ENCODE peak calls at places on chromosomes 7 and 10, in five cellular contexts. One of them, this sample, is unnamed.
A peak's percentile ranks its signal among the peaks of the same experiment; 100 is the strongest.

GRCh38 chr10:22618081-22618785 is 96.1 kb downstream of the PIP4K2A start:
- DNase-seq in keratinocyte: no peak
- DNase-seq in stimulated activated effector memory CD8-positive, alpha-beta T cell treated with anti-CD3 and anti-CD28 coated beads, Interleukin-12 subunit alpha, Interleukin-12 subunit beta, amount 100 ng/mL, for 72 hours: no peak
- DNase-seq in brain pericyte: no peak
- DNase-seq in stimulated activated CD8-positive, alpha-beta memory T cell treated with anti-CD3 and anti-CD28 coated beads, Interleukin-15, amount 100 ng/mL, for 24 hours: no peak
- DNase-seq in this sample: no peak

GRCh38 chr7:24727165-24728120 is 29.8 kb downstream of the GSDME start:
- DNase-seq in keratinocyte: no peak
- DNase-seq in brain pericyte: no peak
- DNase-seq in stimulated activated CD8-positive, alpha-beta memory T cell treated with anti-CD3 and anti-CD28 coated beads, Interleukin-15, amount 100 ng/mL, for 24 hours: no peak
- DNase-seq in stimulated activated effector memory CD8-positive, alpha-beta T cell treated with anti-CD3 and anti-CD28 coated beads, Interleukin-12 subunit alpha, Interleukin-12 subunit beta, amount 100 ng/mL, for 72 hours: no peak
- DNase-seq in this sample: no peak

GRCh38 chr10:24214762-24215161 is 5.8 kb downstream of the KIAA1217 start:
- DNase-seq in keratinocyte: no peak
- DNase-seq in stimulated activated effector memory CD8-positive, alpha-beta T cell treated with anti-CD3 and anti-CD28 coated beads, Interleukin-12 subunit alpha, Interleukin-12 subunit beta, amount 100 ng/mL, for 72 hours: no peak
- DNase-seq in brain pericyte: no peak
- DNase-seq in stimulated activated CD8-positive, alpha-beta memory T cell treated with anti-CD3 and anti-CD28 coated beads, Interleukin-15, amount 100 ng/mL, for 24 hours: no peak
- DNase-seq in this sample: peak; percentile 28

GRCh38 chr10:101840102-101840684 is 3.4 kb downstream of the KCNIP2 start:
- DNase-seq in keratinocyte: no peak
- DNase-seq in stimulated activated CD8-positive, alpha-beta memory T cell treated with anti-CD3 and anti-CD28 coated beads, Interleukin-15, amount 100 ng/mL, for 24 hours: no peak
- DNase-seq in stimulated activated effector memory CD8-positive, alpha-beta T cell treated with anti-CD3 and anti-CD28 coated beads, Interleukin-12 subunit alpha, Interleukin-12 subunit beta, amount 100 ng/mL, for 72 hours: no peak
- DNase-seq in brain pericyte: no peak
- DNase-seq in this sample: no peak

GRCh38 chr7:11709240-11709639 is 122.8 kb downstream of the THSD7A start:
- DNase-seq in keratinocyte: no peak
- DNase-seq in stimulated activated effector memory CD8-positive, alpha-beta T cell treated with anti-CD3 and anti-CD28 coated beads, Interleukin-12 subunit alpha, Interleukin-12 subunit beta, amount 100 ng/mL, for 72 hours: no peak
- DNase-seq in stimulated activated CD8-positive, alpha-beta memory T cell treated with anti-CD3 and anti-CD28 coated beads, Interleukin-15, amount 100 ng/mL, for 24 hours: no peak
- DNase-seq in brain pericyte: no peak
- DNase-seq in this sample: no peak

GRCh38 chr10:89531359-89531758 is 4.0 kb downstream of the SLC16A12 start:
- DNase-seq in stimulated activated CD8-positive, alpha-beta memory T cell treated with anti-CD3 and anti-CD28 coated beads, Interleukin-15, amount 100 ng/mL, for 24 hours: no peak
- DNase-seq in stimulated activated effector memory CD8-positive, alpha-beta T cell treated with anti-CD3 and anti-CD28 coated beads, Interleukin-12 subunit alpha, Interleukin-12 subunit beta, amount 100 ng/mL, for 72 hours: no peak
- DNase-seq in brain pericyte: no peak
- DNase-seq in keratinocyte: no peak
- DNase-seq in this sample: no peak

GRCh38 chr7:35593896-35594295 is 101.0 kb downstream of the HERPUD2 start:
- DNase-seq in stimulated activated CD8-positive, alpha-beta memory T cell treated with anti-CD3 and anti-CD28 coated beads, Interleukin-15, amount 100 ng/mL, for 24 hours: no peak
- DNase-seq in keratinocyte: no peak
- DNase-seq in brain pericyte: no peak
- DNase-seq in stimulated activated effector memory CD8-positive, alpha-beta T cell treated with anti-CD3 and anti-CD28 coated beads, Interleukin-12 subunit alpha, Interleukin-12 subunit beta, amount 100 ng/mL, for 72 hours: no peak
- DNase-seq in this sample: no peak

GRCh38 chr10:120266037-120266436 is 191.0 kb upstream of the PLPP4 start:
- DNase-seq in brain pericyte: no peak
- DNase-seq in keratinocyte: no peak
- DNase-seq in stimulated activated CD8-positive, alpha-beta memory T cell treated with anti-CD3 and anti-CD28 coated beads, Interleukin-15, amount 100 ng/mL, for 24 hours: no peak
- DNase-seq in stimulated activated effector memory CD8-positive, alpha-beta T cell treated with anti-CD3 and anti-CD28 coated beads, Interleukin-12 subunit alpha, Interleukin-12 subunit beta, amount 100 ng/mL, for 72 hours: no peak
- DNase-seq in this sample: no peak

GRCh38 chr7:16603633-16604032 is 41.9 kb downstream of the ANKMY2 start:
- DNase-seq in keratinocyte: no peak
- DNase-seq in stimulated activated CD8-positive, alpha-beta memory T cell treated with anti-CD3 and anti-CD28 coated beads, Interleukin-15, amount 100 ng/mL, for 24 hours: no peak
- DNase-seq in brain pericyte: no peak
- DNase-seq in stimulated activated effector memory CD8-positive, alpha-beta T cell treated with anti-CD3 and anti-CD28 coated beads, Interleukin-12 subunit alpha, Interleukin-12 subunit beta, amount 100 ng/mL, for 72 hours: no peak
- DNase-seq in this sample: no peak

GRCh38 chr7:47572939-47573757 is 8.8 kb downstream of the TNS3 start:
- DNase-seq in brain pericyte: no peak
- DNase-seq in keratinocyte: no peak
- DNase-seq in stimulated activated CD8-positive, alpha-beta memory T cell treated with anti-CD3 and anti-CD28 coated beads, Interleukin-15, amount 100 ng/mL, for 24 hours: no peak
- DNase-seq in stimulated activated effector memory CD8-positive, alpha-beta T cell treated with anti-CD3 and anti-CD28 coated beads, Interleukin-12 subunit alpha, Interleukin-12 subunit beta, amount 100 ng/mL, for 72 hours: no peak
- DNase-seq in this sample: peak; percentile 74

GRCh38 chr10:24938076-24938475 is 14.3 kb downstream of the PRTFDC1 start:
- DNase-seq in brain pericyte: no peak
- DNase-seq in keratinocyte: no peak
- DNase-seq in stimulated activated effector memory CD8-positive, alpha-beta T cell treated with anti-CD3 and anti-CD28 coated beads, Interleukin-12 subunit alpha, Interleukin-12 subunit beta, amount 100 ng/mL, for 72 hours: no peak
- DNase-seq in stimulated activated CD8-positive, alpha-beta memory T cell treated with anti-CD3 and anti-CD28 coated beads, Interleukin-15, amount 100 ng/mL, for 24 hours: no peak
- DNase-seq in this sample: no peak

GRCh38 chr7:116525298-116525912 is 569 bp downstream of the CAV1 start:
- DNase-seq in stimulated activated effector memory CD8-positive, alpha-beta T cell treated with anti-CD3 and anti-CD28 coated beads, Interleukin-12 subunit alpha, Interleukin-12 subunit beta, amount 100 ng/mL, for 72 hours: peak; percentile 31
- DNase-seq in brain pericyte: no peak
- DNase-seq in stimulated activated CD8-positive, alpha-beta memory T cell treated with anti-CD3 and anti-CD28 coated beads, Interleukin-15, amount 100 ng/mL, for 24 hours: no peak
- DNase-seq in keratinocyte: no peak
- DNase-seq in this sample: peak; percentile 76

GRCh38 chr10:62373995-62374861 is at the start of gene ZNF365:
- DNase-seq in stimulated activated CD8-positive, alpha-beta memory T cell treated with anti-CD3 and anti-CD28 coated beads, Interleukin-15, amount 100 ng/mL, for 24 hours: no peak
- DNase-seq in keratinocyte: no peak
- DNase-seq in brain pericyte: no peak
- DNase-seq in stimulated activated effector memory CD8-positive, alpha-beta T cell treated with anti-CD3 and anti-CD28 coated beads, Interleukin-12 subunit alpha, Interleukin-12 subunit beta, amount 100 ng/mL, for 72 hours: peak; percentile 44
- DNase-seq in this sample: peak; percentile 76

GRCh38 chr7:7014827-7015610 is 167.3 kb upstream of the C1GALT1 start:
- DNase-seq in keratinocyte: no peak
- DNase-seq in stimulated activated CD8-positive, alpha-beta memory T cell treated with anti-CD3 and anti-CD28 coated beads, Interleukin-15, amount 100 ng/mL, for 24 hours: no peak
- DNase-seq in brain pericyte: no peak
- DNase-seq in stimulated activated effector memory CD8-positive, alpha-beta T cell treated with anti-CD3 and anti-CD28 coated beads, Interleukin-12 subunit alpha, Interleukin-12 subunit beta, amount 100 ng/mL, for 72 hours: no peak
- DNase-seq in this sample: no peak

GRCh38 chr7:7505936-7506335 is 29.7 kb downstream of the COL28A1 start:
- DNase-seq in keratinocyte: no peak
- DNase-seq in stimulated activated effector memory CD8-positive, alpha-beta T cell treated with anti-CD3 and anti-CD28 coated beads, Interleukin-12 subunit alpha, Interleukin-12 subunit beta, amount 100 ng/mL, for 72 hours: no peak
- DNase-seq in stimulated activated CD8-positive, alpha-beta memory T cell treated with anti-CD3 and anti-CD28 coated beads, Interleukin-15, amount 100 ng/mL, for 24 hours: no peak
- DNase-seq in brain pericyte: no peak
- DNase-seq in this sample: no peak

GRCh38 chr10:34200355-34200901 is 614.7 kb downstream of the PARD3 start:
- DNase-seq in brain pericyte: no peak
- DNase-seq in keratinocyte: no peak
- DNase-seq in stimulated activated effector memory CD8-positive, alpha-beta T cell treated with anti-CD3 and anti-CD28 coated beads, Interleukin-12 subunit alpha, Interleukin-12 subunit beta, amount 100 ng/mL, for 72 hours: no peak
- DNase-seq in stimulated activated CD8-positive, alpha-beta memory T cell treated with anti-CD3 and anti-CD28 coated beads, Interleukin-15, amount 100 ng/mL, for 24 hours: no peak
- DNase-seq in this sample: no peak

GRCh38 chr7:66099551-66100407 is 14.9 kb upstream of the CRCP start:
- DNase-seq in stimulated activated effector memory CD8-positive, alpha-beta T cell treated with anti-CD3 and anti-CD28 coated beads, Interleukin-12 subunit alpha, Interleukin-12 subunit beta, amount 100 ng/mL, for 72 hours: no peak
- DNase-seq in stimulated activated CD8-positive, alpha-beta memory T cell treated with anti-CD3 and anti-CD28 coated beads, Interleukin-15, amount 100 ng/mL, for 24 hours: no peak
- DNase-seq in brain pericyte: peak; percentile 48
- DNase-seq in keratinocyte: peak; percentile 50
- DNase-seq in this sample: peak; percentile 83

GRCh38 chr10:24027107-24027506 is 181.8 kb upstream of the KIAA1217 start:
- DNase-seq in brain pericyte: no peak
- DNase-seq in stimulated activated CD8-positive, alpha-beta memory T cell treated with anti-CD3 and anti-CD28 coated beads, Interleukin-15, amount 100 ng/mL, for 24 hours: no peak
- DNase-seq in keratinocyte: no peak
- DNase-seq in stimulated activated effector memory CD8-positive, alpha-beta T cell treated with anti-CD3 and anti-CD28 coated beads, Interleukin-12 subunit alpha, Interleukin-12 subunit beta, amount 100 ng/mL, for 72 hours: no peak
- DNase-seq in this sample: no peak

GRCh38 chr7:40542982-40543741 is 408.4 kb downstream of the SUGCT start:
- DNase-seq in brain pericyte: no peak
- DNase-seq in keratinocyte: no peak
- DNase-seq in stimulated activated CD8-positive, alpha-beta memory T cell treated with anti-CD3 and anti-CD28 coated beads, Interleukin-15, amount 100 ng/mL, for 24 hours: no peak
- DNase-seq in stimulated activated effector memory CD8-positive, alpha-beta T cell treated with anti-CD3 and anti-CD28 coated beads, Interleukin-12 subunit alpha, Interleukin-12 subunit beta, amount 100 ng/mL, for 72 hours: no peak
- DNase-seq in this sample: no peak

GRCh38 chr10:43131906-43132305 is 6.3 kb upstream of the CSGALNACT2 start:
- DNase-seq in brain pericyte: no peak
- DNase-seq in stimulated activated effector memory CD8-positive, alpha-beta T cell treated with anti-CD3 and anti-CD28 coated beads, Interleukin-12 subunit alpha, Interleukin-12 subunit beta, amount 100 ng/mL, for 72 hours: peak; percentile 0
- DNase-seq in keratinocyte: no peak
- DNase-seq in stimulated activated CD8-positive, alpha-beta memory T cell treated with anti-CD3 and anti-CD28 coated beads, Interleukin-15, amount 100 ng/mL, for 24 hours: no peak
- DNase-seq in this sample: no peak

GRCh38 chr7:131959106-131959812 is 402.8 kb upstream of the PODXL start:
- DNase-seq in keratinocyte: no peak
- DNase-seq in stimulated activated CD8-positive, alpha-beta memory T cell treated with anti-CD3 and anti-CD28 coated beads, Interleukin-15, amount 100 ng/mL, for 24 hours: no peak
- DNase-seq in brain pericyte: no peak
- DNase-seq in stimulated activated effector memory CD8-positive, alpha-beta T cell treated with anti-CD3 and anti-CD28 coated beads, Interleukin-12 subunit alpha, Interleukin-12 subunit beta, amount 100 ng/mL, for 72 hours: no peak
- DNase-seq in this sample: no peak

GRCh38 chr10:92747600-92747999 is 57.8 kb downstream of the HHEX start:
- DNase-seq in stimulated activated CD8-positive, alpha-beta memory T cell treated with anti-CD3 and anti-CD28 coated beads, Interleukin-15, amount 100 ng/mL, for 24 hours: no peak
- DNase-seq in brain pericyte: no peak
- DNase-seq in stimulated activated effector memory CD8-positive, alpha-beta T cell treated with anti-CD3 and anti-CD28 coated beads, Interleukin-12 subunit alpha, Interleukin-12 subunit beta, amount 100 ng/mL, for 72 hours: no peak
- DNase-seq in keratinocyte: no peak
- DNase-seq in this sample: no peak

GRCh38 chr7:26787696-26788095 is 76.7 kb downstream of the SKAP2 start:
- DNase-seq in stimulated activated CD8-positive, alpha-beta memory T cell treated with anti-CD3 and anti-CD28 coated beads, Interleukin-15, amount 100 ng/mL, for 24 hours: no peak
- DNase-seq in brain pericyte: no peak
- DNase-seq in stimulated activated effector memory CD8-positive, alpha-beta T cell treated with anti-CD3 and anti-CD28 coated beads, Interleukin-12 subunit alpha, Interleukin-12 subunit beta, amount 100 ng/mL, for 72 hours: no peak
- DNase-seq in keratinocyte: no peak
- DNase-seq in this sample: no peak

GRCh38 chr10:83908987-83909386 is 230.3 kb upstream of the GHITM start:
- DNase-seq in stimulated activated CD8-positive, alpha-beta memory T cell treated with anti-CD3 and anti-CD28 coated beads, Interleukin-15, amount 100 ng/mL, for 24 hours: no peak
- DNase-seq in keratinocyte: no peak
- DNase-seq in stimulated activated effector memory CD8-positive, alpha-beta T cell treated with anti-CD3 and anti-CD28 coated beads, Interleukin-12 subunit alpha, Interleukin-12 subunit beta, amount 100 ng/mL, for 72 hours: no peak
- DNase-seq in brain pericyte: no peak
- DNase-seq in this sample: no peak

GRCh38 chr10:5862360-5862929 is 27.2 kb downstream of the ANKRD16 start:
- DNase-seq in stimulated activated CD8-positive, alpha-beta memory T cell treated with anti-CD3 and anti-CD28 coated beads, Interleukin-15, amount 100 ng/mL, for 24 hours: no peak
- DNase-seq in brain pericyte: no peak
- DNase-seq in stimulated activated effector memory CD8-positive, alpha-beta T cell treated with anti-CD3 and anti-CD28 coated beads, Interleukin-12 subunit alpha, Interleukin-12 subunit beta, amount 100 ng/mL, for 72 hours: no peak
- DNase-seq in keratinocyte: no peak
- DNase-seq in this sample: no peak

GRCh38 chr7:34612671-34613070 is 45.3 kb upstream of the NPSR1 start:
- DNase-seq in keratinocyte: no peak
- DNase-seq in stimulated activated CD8-positive, alpha-beta memory T cell treated with anti-CD3 and anti-CD28 coated beads, Interleukin-15, amount 100 ng/mL, for 24 hours: no peak
- DNase-seq in brain pericyte: no peak
- DNase-seq in stimulated activated effector memory CD8-positive, alpha-beta T cell treated with anti-CD3 and anti-CD28 coated beads, Interleukin-12 subunit alpha, Interleukin-12 subunit beta, amount 100 ng/mL, for 72 hours: no peak
- DNase-seq in this sample: no peak

GRCh38 chr7:85554294-85554877 is 367.5 kb upstream of the SEMA3D start:
- DNase-seq in brain pericyte: peak; percentile 17
- DNase-seq in keratinocyte: peak; percentile 13
- DNase-seq in stimulated activated effector memory CD8-positive, alpha-beta T cell treated with anti-CD3 and anti-CD28 coated beads, Interleukin-12 subunit alpha, Interleukin-12 subunit beta, amount 100 ng/mL, for 72 hours: no peak
- DNase-seq in stimulated activated CD8-positive, alpha-beta memory T cell treated with anti-CD3 and anti-CD28 coated beads, Interleukin-15, amount 100 ng/mL, for 24 hours: no peak
- DNase-seq in this sample: peak; percentile 6

GRCh38 chr10:32256613-32257437 is 90.1 kb downstream of the EPC1 start:
- DNase-seq in brain pericyte: peak; percentile 11
- DNase-seq in stimulated activated CD8-positive, alpha-beta memory T cell treated with anti-CD3 and anti-CD28 coated beads, Interleukin-15, amount 100 ng/mL, for 24 hours: peak; percentile 28
- DNase-seq in keratinocyte: no peak
- DNase-seq in stimulated activated effector memory CD8-positive, alpha-beta T cell treated with anti-CD3 and anti-CD28 coated beads, Interleukin-12 subunit alpha, Interleukin-12 subunit beta, amount 100 ng/mL, for 72 hours: peak; percentile 59
- DNase-seq in this sample: peak; percentile 76

GRCh38 chr10:120460776-120461175 is 3.7 kb downstream of the PLPP4 start:
- DNase-seq in stimulated activated CD8-positive, alpha-beta memory T cell treated with anti-CD3 and anti-CD28 coated beads, Interleukin-15, amount 100 ng/mL, for 24 hours: no peak
- DNase-seq in keratinocyte: peak; percentile 23
- DNase-seq in brain pericyte: no peak
- DNase-seq in stimulated activated effector memory CD8-positive, alpha-beta T cell treated with anti-CD3 and anti-CD28 coated beads, Interleukin-12 subunit alpha, Interleukin-12 subunit beta, amount 100 ng/mL, for 72 hours: no peak
- DNase-seq in this sample: no peak

GRCh38 chr7:44072364-44073231 is 7.2 kb upstream of the PGAM2 start:
- DNase-seq in keratinocyte: peak; percentile 85
- DNase-seq in brain pericyte: peak; percentile 37
- DNase-seq in stimulated activated effector memory CD8-positive, alpha-beta T cell treated with anti-CD3 and anti-CD28 coated beads, Interleukin-12 subunit alpha, Interleukin-12 subunit beta, amount 100 ng/mL, for 72 hours: no peak
- DNase-seq in stimulated activated CD8-positive, alpha-beta memory T cell treated with anti-CD3 and anti-CD28 coated beads, Interleukin-15, amount 100 ng/mL, for 24 hours: no peak
- DNase-seq in this sample: peak; percentile 40

GRCh38 chr7:139669106-139670061 is 108.4 kb downstream of the HIPK2 start:
- DNase-seq in brain pericyte: no peak
- DNase-seq in stimulated activated effector memory CD8-positive, alpha-beta T cell treated with anti-CD3 and anti-CD28 coated beads, Interleukin-12 subunit alpha, Interleukin-12 subunit beta, amount 100 ng/mL, for 72 hours: no peak
- DNase-seq in stimulated activated CD8-positive, alpha-beta memory T cell treated with anti-CD3 and anti-CD28 coated beads, Interleukin-15, amount 100 ng/mL, for 24 hours: no peak
- DNase-seq in keratinocyte: no peak
- DNase-seq in this sample: no peak

GRCh38 chr7:94509264-94509878 is at the start of gene CASD1:
- DNase-seq in stimulated activated effector memory CD8-positive, alpha-beta T cell treated with anti-CD3 and anti-CD28 coated beads, Interleukin-12 subunit alpha, Interleukin-12 subunit beta, amount 100 ng/mL, for 72 hours: peak; percentile 51
- DNase-seq in keratinocyte: no peak
- DNase-seq in brain pericyte: no peak
- DNase-seq in stimulated activated CD8-positive, alpha-beta memory T cell treated with anti-CD3 and anti-CD28 coated beads, Interleukin-15, amount 100 ng/mL, for 24 hours: no peak
- DNase-seq in this sample: peak; percentile 88

GRCh38 chr7:6262206-6262605 is 10.2 kb downstream of the CYTH3 start:
- DNase-seq in keratinocyte: no peak
- DNase-seq in brain pericyte: no peak
- DNase-seq in stimulated activated CD8-positive, alpha-beta memory T cell treated with anti-CD3 and anti-CD28 coated beads, Interleukin-15, amount 100 ng/mL, for 24 hours: no peak
- DNase-seq in stimulated activated effector memory CD8-positive, alpha-beta T cell treated with anti-CD3 and anti-CD28 coated beads, Interleukin-12 subunit alpha, Interleukin-12 subunit beta, amount 100 ng/mL, for 72 hours: no peak
- DNase-seq in this sample: no peak

This sample was measured in pancreas.